ENCODE peak calls at places on chromosomes 5 and 9, in eight cellular contexts. R is AG09319, D is activated T-cell treated with anti-CD3 and anti-CD28 coated beads for 1 hour, F is IMR-90, O is amniotic epithelial cell, G is fibroblast of mammary gland, Z is mesenteric fat pad, Y is spleen. L is an unnamed sample.

GRCh38 chr5:60066502-60066901 is 173.0 kb upstream of the PDE4D start:
- DNase-seq in F (peak), G (peak), O (peak), R (no peak), Y (no peak), Z (no peak), D (no peak), L (peak)

GRCh38 chr5:178535299-178536175 is 54.7 kb downstream of the COL23A1 start:
- DNase-seq in O (no peak), Z (no peak), G (no peak), R (no peak), Y (peak), D (no peak), F (no peak), L (no peak)

GRCh38 chr5:157596449-157596848 is 20.9 kb upstream of the ADAM19 start:
- DNase-seq in Y (no peak), F (no peak), R (no peak), D (no peak), O (no peak), G (peak), Z (no peak), L (no peak)

GRCh38 chr9:97368964-97369363 is 42.9 kb upstream of the TDRD7 start:
- DNase-seq in Z (no peak), Y (no peak), R (no peak), F (no peak), D (no peak), G (no peak), O (no peak), L (no peak)

GRCh38 chr9:124022201-124023121 is 10.9 kb downstream of the LHX2 start:
- DNase-seq in O (no peak), R (no peak), D (no peak), G (peak), Y (peak), F (no peak), Z (no peak), L (no peak)

GRCh38 chr5:134763221-134763620 is 4.6 kb downstream of the DDX46 start:
- DNase-seq in O (no peak), G (no peak), Z (no peak), R (no peak), F (no peak), Y (no peak), D (no peak), L (no peak)

GRCh38 chr5:5421149-5421960 is 1.1 kb upstream of the ICE1 start:
- DNase-seq in O (peak), Z (no peak), G (no peak), F (peak), R (no peak), D (no peak), Y (no peak), L (no peak)

GRCh38 chr5:151699071-151699901 is 12.6 kb upstream of the SPARC start:
- DNase-seq in F (peak), D (no peak), Z (no peak), R (peak), O (peak), Y (no peak), G (peak), L (peak)

GRCh38 chr9:82799300-82799699 is 263.6 kb downstream of the RASEF start:
- DNase-seq in Z (no peak), O (no peak), Y (no peak), G (no peak), F (peak), R (no peak), D (no peak), L (no peak)

GRCh38 chr9:120902824-120903608 is 23.6 kb downstream of the TRAF1 start:
- DNase-seq in D (no peak), O (no peak), G (no peak), R (no peak), Z (no peak), F (no peak), Y (no peak), L (no peak)

GRCh38 chr5:172766287-172767104 is 4.5 kb downstream of the DUSP1 start:
- DNase-seq in Z (peak), D (no peak), Y (no peak), F (peak), G (peak), O (peak), R (peak), L (peak)

GRCh38 chr5:130975847-130976246 is 189.2 kb downstream of the HINT1 start:
- DNase-seq in Z (no peak), O (no peak), R (no peak), D (no peak), Y (no peak), F (no peak), G (no peak), L (no peak)

GRCh38 chr5:110865400-110866094 is 126.7 kb downstream of the SLC25A46 start:
- DNase-seq in R (no peak), F (peak), G (peak), Z (no peak), D (no peak), Y (no peak), O (peak), L (no peak)

GRCh38 chr5:143824851-143825720 is 13.1 kb downstream of the HMHB1 start:
- DNase-seq in Y (peak), R (peak), O (peak), G (peak), F (peak), Z (no peak), D (peak), L (peak)

GRCh38 chr5:67215592-67216471 is 19.2 kb upstream of the CD180 start:
- DNase-seq in D (peak), G (peak), Z (no peak), F (peak), O (no peak), R (no peak), Y (peak), L (no peak)

GRCh38 chr9:131396626-131397025 is 2.7 kb downstream of the PRRC2B start:
- DNase-seq in G (no peak), Y (no peak), D (no peak), F (no peak), R (no peak), Z (no peak), O (no peak), L (no peak)

GRCh38 chr5:159915913-159916840 is at the start of gene ADRA1B:
- DNase-seq in D (peak), F (peak), R (no peak), Y (peak), O (peak), Z (no peak), G (peak), L (no peak)

GRCh38 chr5:172958268-172959046 is 767 bp upstream of the RPL26L1 start:
- DNase-seq in O (peak), G (peak), Z (peak), D (peak), R (no peak), F (peak), Y (peak), L (no peak)

GRCh38 chr5:5480481-5481111 is 58.1 kb downstream of the ICE1 start:
- DNase-seq in Z (no peak), G (no peak), D (no peak), O (no peak), R (no peak), F (no peak), Y (no peak), L (no peak)

GRCh38 chr5:126414874-126415502 is 8.2 kb upstream of the GRAMD2B start:
- DNase-seq in D (no peak), G (peak), O (peak), Z (no peak), F (peak), Y (no peak), R (no peak), L (no peak)

GRCh38 chr5:127907907-127908306 is 175.7 kb upstream of the SLC12A2 start:
- DNase-seq in R (no peak), Y (no peak), G (no peak), F (no peak), Z (no peak), O (no peak), D (no peak), L (no peak)

GRCh38 chr5:166267907-166268306 is 2023.5 kb upstream of the WWC1 start:
- DNase-seq in G (no peak), Y (no peak), D (no peak), O (no peak), F (no peak), R (no peak), Z (no peak), L (no peak)

GRCh38 chr5:94618029-94618492 is 343 bp downstream of the KIAA0825 start:
- DNase-seq in D (no peak), R (no peak), F (peak), Z (no peak), Y (no peak), O (peak), G (peak), L (peak)

GRCh38 chr9:3337515-3337914 is 188.3 kb downstream of the RFX3 start:
- DNase-seq in R (peak), G (peak), Y (no peak), Z (no peak), D (no peak), O (peak), F (peak), L (no peak)

GRCh38 chr5:178232124-178232919 is at the start of gene PHYKPL:
- DNase-seq in O (peak), F (peak), D (peak), G (peak), R (peak), Z (peak), Y (peak), L (no peak)

L was measured in amniotic stem cell.